ENCODE peak calls at places on chromosomes 7 and 10, in seven cellular contexts. W, K, I, A, D, V and Q are unnamed samples. For H3K4me1 and H3K36me3, the result is how much of the 10 kb centered on the place peaks cover.

GRCh38 chr7:109449760-109450159 is 880.1 kb downstream of the DNAJB9 start:
- DNase-seq in V (peak), I (no peak), W (peak), K (no peak), A (no peak), D (no peak), Q (no peak)

GRCh38 chr10:1394155-1394912 is 338.1 kb downstream of the WDR37 start:
- DNase-seq in V (no peak), W (no peak), D (no peak), K (no peak), A (no peak), I (no peak), Q (no peak)

GRCh38 chr7:113698556-113699220 is 220.1 kb downstream of the PPP1R3A start:
- DNase-seq in D (peak), I (peak), A (peak), V (peak), K (peak), W (peak), Q (no peak)

GRCh38 chr7:30348083-30348560 is 63.7 kb downstream of the ZNRF2 start:
- DNase-seq in I (peak), V (peak), W (peak), D (peak), K (peak), A (peak), Q (peak)

GRCh38 chr10:70965566-70965965 is 77.2 kb upstream of the PCBD1 start:
- DNase-seq in V (no peak), D (no peak), K (no peak), I (no peak), W (no peak), A (no peak), Q (no peak)

GRCh38 chr7:61111-61510 is 131.3 kb upstream of the FAM20C start:
- DNase-seq in D (no peak), V (no peak), K (no peak), W (no peak), I (no peak), A (no peak), Q (no peak)

GRCh38 chr7:37113661-37114355 is 334.9 kb downstream of the ELMO1 start:
- DNase-seq in K (no peak), W (no peak), V (no peak), D (no peak), A (no peak), I (no peak), Q (no peak)

GRCh38 chr7:81769891-81770818 is at the start of gene HGF:
- DNase-seq in W (peak), K (no peak), A (no peak), V (peak), D (peak), I (peak), Q (no peak)

GRCh38 chr7:14747701-14748100 is 154.8 kb downstream of the DGKB start:
- DNase-seq in D (no peak), W (no peak), A (no peak), V (no peak), I (no peak), K (no peak), Q (no peak)

GRCh38 chr10:93773120-93773519 is 15.4 kb downstream of the LGI1 start:
- DNase-seq in V (no peak), D (no peak), I (no peak), K (no peak), A (no peak), W (no peak), Q (no peak)

GRCh38 chr7:87094322-87094721 is 34.9 kb upstream of the ELAPOR2 start:
- DNase-seq in V (no peak), W (no peak), I (peak), K (no peak), A (no peak), D (no peak), Q (no peak)

GRCh38 chr10:29142516-29143314 is 146.2 kb upstream of the LYZL1 start:
- DNase-seq in K (no peak), W (peak), D (peak), V (peak), I (no peak), A (no peak), Q (no peak)

GRCh38 chr10:125084191-125085186 is 75.9 kb downstream of the CTBP2 start:
- DNase-seq in D (peak), W (peak), I (peak), K (peak), V (peak), A (no peak), Q (no peak)

GRCh38 chr10:2798340-2798739 is 269.0 kb upstream of the PFKP start:
- DNase-seq in K (no peak), V (peak), D (no peak), A (no peak), W (peak), I (no peak), Q (no peak)

GRCh38 chr7:48111596-48111995 is 22.5 kb downstream of the UPP1 start:
- DNase-seq in I (no peak), V (no peak), A (no peak), W (no peak), K (no peak), D (no peak), Q (no peak)

GRCh38 chr10:29926649-29927048 is 132.7 kb downstream of the JCAD start:
- DNase-seq in V (peak), K (peak), A (no peak), W (peak), D (peak), I (peak), Q (no peak)

GRCh38 chr7:30074422-30075030 is 46.3 kb downstream of the PLEKHA8 start:
- DNase-seq in D (peak), W (peak), K (peak), V (peak), A (no peak), I (peak), Q (no peak)

GRCh38 chr10:61821153-61821552 is 80.3 kb upstream of the ARID5B start:
- DNase-seq in W (peak), K (no peak), V (peak), D (no peak), A (no peak), I (no peak), Q (no peak)

GRCh38 chr10:123999261-123999660 is 94.1 kb downstream of the CHST15 start:
- DNase-seq in I (no peak), K (no peak), V (peak), A (no peak), W (peak), D (no peak), Q (no peak)
- H3K4me1 ChIP-seq in I (under half), K (under half), V (under half), A (under half), W (under half), D (under half), Q (under half)

GRCh38 chr7:43643842-43644241 is 60.9 kb downstream of the STK17A start:
- DNase-seq in I (no peak), V (no peak), W (no peak), D (no peak), K (no peak), A (no peak), Q (no peak)
- H3K36me3 ChIP-seq in I (under half), V (under half), W (under half), D (under half), K (half or more), A (half or more), Q (under half)

DNA sequence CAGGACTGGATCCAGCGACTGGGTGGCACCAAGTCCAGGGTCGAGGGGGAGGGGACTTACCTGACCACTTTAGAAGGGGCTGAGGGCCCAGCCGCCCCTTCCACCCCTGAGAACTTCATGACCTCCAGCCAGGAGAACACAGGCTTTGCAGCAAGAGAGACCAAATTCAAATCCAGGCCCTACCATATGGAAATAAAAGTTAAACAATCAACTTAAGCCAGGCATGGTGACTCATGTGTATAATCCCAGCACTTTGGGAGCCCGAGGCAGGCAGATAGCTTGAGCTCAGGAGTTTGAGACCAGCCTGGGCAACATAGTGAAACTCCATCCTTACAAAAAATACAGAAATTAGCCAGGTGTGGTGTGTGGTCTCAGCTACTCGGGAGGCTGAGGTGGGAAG is 61.9 kb downstream of the COL13A1 start:
- DNase-seq in D (no peak), W (no peak), I (peak), A (no peak), K (peak), V (no peak), Q (no peak)
- H3K4me1 ChIP-seq in D (under half), W (under half), I (half or more), A (under half), K (half or more), V (under half), Q (under half)

GRCh38 chr10:24597426-24597825 is 126.3 kb downstream of the ARHGAP21 start:
- DNase-seq in D (peak), K (no peak), A (no peak), W (no peak), V (no peak), I (no peak), Q (no peak)
- H3K36me3 ChIP-seq in D (under half), K (half or more), A (half or more), W (under half), V (under half), I (under half), Q (under half)

DNA sequence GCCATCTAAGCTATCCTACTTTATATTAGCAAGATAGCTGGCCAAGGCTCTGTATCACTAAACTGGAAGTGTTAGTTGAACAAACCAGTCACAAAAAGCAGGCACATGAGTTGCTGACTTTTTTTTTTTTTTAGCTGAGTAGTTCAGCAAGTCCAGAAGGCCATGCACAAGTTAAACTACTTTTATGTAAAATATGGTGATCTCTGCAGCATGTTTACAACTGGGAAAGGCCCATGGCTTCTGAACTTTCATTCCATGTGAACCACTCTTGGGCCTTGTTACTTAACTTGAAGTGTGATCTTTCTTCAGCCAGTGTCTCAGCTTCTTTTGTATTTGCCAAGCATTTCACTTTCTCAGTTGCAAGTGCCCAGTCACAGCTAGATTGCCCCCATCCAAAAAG is 78.5 kb downstream of the CALD1 start:
- DNase-seq in A (no peak), D (no peak), K (no peak), V (no peak), I (no peak), W (no peak), Q (no peak)
- H3K4me1 ChIP-seq in A (under half), D (under half), K (under half), V (under half), I (under half), W (under half), Q (under half)

DNA sequence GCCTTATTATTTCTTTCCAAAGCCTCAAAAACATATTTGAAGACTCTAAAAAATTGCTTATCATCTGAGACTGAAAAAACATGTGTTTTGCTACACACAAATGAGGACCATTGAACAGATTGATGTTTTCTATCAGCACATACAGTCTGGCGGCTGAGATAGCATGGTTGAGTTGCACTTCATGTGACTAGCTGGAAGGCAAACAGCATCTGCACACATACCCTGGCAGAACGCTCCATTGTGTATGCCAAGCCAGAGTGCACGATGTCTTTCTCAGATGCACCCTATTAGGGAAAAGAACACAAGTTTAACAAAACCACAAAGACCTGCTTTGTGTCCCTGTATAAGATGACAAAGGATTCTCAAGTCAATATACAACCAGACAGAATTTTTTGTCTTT is 33.0 kb downstream of the FAM25A start:
- DNase-seq in W (no peak), A (no peak), D (no peak), I (no peak), V (no peak), K (no peak), Q (no peak)
- H3K36me3 ChIP-seq in W (under half), A (half or more), D (under half), I (under half), V (under half), K (half or more), Q (under half)